ENCODE peak calls at places on chromosomes 5 and 9, in four cellular contexts. X is HEK293T, B is K562, Y is GM12878. M is an unnamed sample.
A peak's percentile ranks its signal among the peaks of the same experiment; 100 is the strongest.

GRCh38 chr9:18357321-18357720 is 116.6 kb upstream of the ADAMTSL1 start:
- DNase-seq in X (no peak), B (no peak), Y (no peak), M (no peak)

GRCh38 chr5:57117601-57118000 is 56.3 kb upstream of the GPBP1 start:
- DNase-seq in X (no peak), B (no peak), Y (peak; percentile 7), M (no peak)

GRCh38 chr5:166497705-166498104 is 1793.7 kb upstream of the WWC1 start:
- DNase-seq in X (no peak), B (no peak), Y (no peak), M (no peak)

GRCh38 chr9:121156263-121156731 is 45.4 kb downstream of the RAB14 start:
- DNase-seq in X (no peak), B (no peak), Y (peak; percentile 72), M (no peak)

GRCh38 chr5:152379331-152379730 is 25.7 kb downstream of the NMUR2 start:
- DNase-seq in X (no peak), B (no peak), Y (no peak), M (no peak)

GRCh38 chr5:10762776-10763500 is 1.9 kb upstream of the DAP start:
- DNase-seq in X (no peak), B (peak; percentile 71), Y (no peak), M (no peak)

GRCh38 chr9:34633166-34633565 is 4.3 kb upstream of the ARID3C start:
- DNase-seq in X (no peak), B (no peak), Y (no peak), M (no peak)

GRCh38 chr5:58122157-58122556 is 337.7 kb downstream of the PLK2 start:
- DNase-seq in X (no peak), B (no peak), Y (no peak), M (no peak)

GRCh38 chr9:137319434-137319975 is 17.4 kb upstream of the NRARP start:
- DNase-seq in X (no peak), B (no peak), Y (no peak), M (no peak)

GRCh38 chr5:65623482-65623881 is 651 bp downstream of the TRIM23 start:
- DNase-seq in X (no peak), B (peak; percentile 23), Y (no peak), M (no peak)

GRCh38 chr5:150068472-150068871 is 17.9 kb downstream of the CSF1R start:
- DNase-seq in X (no peak), B (no peak), Y (no peak), M (no peak)

GRCh38 chr9:136721339-136722092 is 9.1 kb downstream of the DIPK1B start:
- DNase-seq in X (no peak), B (no peak), Y (no peak), M (no peak)

GRCh38 chr5:9343146-9343850 is 202.6 kb downstream of the SEMA5A start:
- DNase-seq in X (no peak), B (no peak), Y (no peak), M (no peak)

GRCh38 chr9:127074561-127075548 is 47.6 kb downstream of the ANGPTL2 start:
- DNase-seq in X (no peak), B (no peak), Y (no peak), M (no peak)

GRCh38 chr9:22170162-22170932 is 161.2 kb upstream of the CDKN2B start:
- DNase-seq in X (no peak), B (no peak), Y (no peak), M (peak; percentile 9)

GRCh38 chr9:91785403-91785917 is 164.6 kb downstream of the ROR2 start:
- DNase-seq in X (no peak), B (peak; percentile 70), Y (no peak), M (no peak)

GRCh38 chr5:72711361-72711760 is 105.1 kb upstream of the TNPO1 start:
- DNase-seq in X (no peak), B (no peak), Y (no peak), M (no peak)

GRCh38 chr9:121182976-121183375 is 18.7 kb downstream of the RAB14 start:
- DNase-seq in X (no peak), B (no peak), Y (no peak), M (no peak)

GRCh38 chr9:114856210-114856941 is 50.5 kb upstream of the TNFSF15 start:
- DNase-seq in X (no peak), B (no peak), Y (no peak), M (no peak)

GRCh38 chr5:132466453-132467291 is 23.9 kb downstream of the IRF1 start:
- DNase-seq in X (no peak), B (peak; percentile 76), Y (peak; percentile 94), M (peak; percentile 61)

GRCh38 chr5:29984153-29984534 is 1209.3 kb upstream of the CDH6 start:
- DNase-seq in X (no peak), B (peak; percentile 67), Y (no peak), M (no peak)

GRCh38 chr5:127785098-127785927 is 82.1 kb downstream of the CCDC192 start:
- DNase-seq in X (no peak), B (no peak), Y (peak; percentile 16), M (no peak)

GRCh38 chr5:151047814-151048425 is 27.5 kb downstream of the GPX3 start:
- DNase-seq in X (peak; percentile 48), B (peak; percentile 41), Y (no peak), M (peak; percentile 30)

GRCh38 chr5:129125819-129126218 is 31.3 kb downstream of the ISOC1 start:
- DNase-seq in X (no peak), B (no peak), Y (peak; percentile 43), M (no peak)

GRCh38 chr9:107270082-107270481 is 13.0 kb upstream of the RAD23B start:
- DNase-seq in X (no peak), B (no peak), Y (no peak), M (no peak)

GRCh38 chr9:107268560-107268959 is 14.5 kb upstream of the RAD23B start:
- DNase-seq in X (no peak), B (no peak), Y (no peak), M (no peak)

GRCh38 chr9:107269254-107269653 is 13.8 kb upstream of the RAD23B start:
- DNase-seq in X (no peak), B (no peak), Y (no peak), M (no peak)

GRCh38 chr9:107270580-107270979 is 12.5 kb upstream of the RAD23B start:
- DNase-seq in X (no peak), B (no peak), Y (no peak), M (no peak)

GRCh38 chr9:107269681-107270080 is 13.4 kb upstream of the RAD23B start:
- DNase-seq in X (no peak), B (no peak), Y (no peak), M (peak; percentile 87)
- TF ChIP-seq FOXK2 in X (no peak), B (no peak), Y (no peak), M (no peak)

GRCh38 chr5:123753349-123754166 is 241.6 kb downstream of the CSNK1G3 start:
- DNase-seq in X (no peak), B (no peak), Y (no peak), M (no peak)

GRCh38 chr5:123756325-123756664 is 244.3 kb downstream of the CSNK1G3 start:
- DNase-seq in X (no peak), B (no peak), Y (no peak), M (no peak)

GRCh38 chr5:123755587-123756324 is 243.8 kb downstream of the CSNK1G3 start:
- DNase-seq in X (no peak), B (no peak), Y (no peak), M (no peak)

GRCh38 chr5:123754167-123754840 is 242.3 kb downstream of the CSNK1G3 start:
- DNase-seq in X (no peak), B (no peak), Y (no peak), M (no peak)

GRCh38 chr5:123754903-123755302 is 242.9 kb downstream of the CSNK1G3 start:
- DNase-seq in X (no peak), B (no peak), Y (no peak), M (no peak)
- TF ChIP-seq FOXK2 in X (no peak), B (no peak), Y (no peak), M (no peak)

GRCh38 chr9:27497883-27498553 is 26.1 kb upstream of the IFNK start:
- DNase-seq in X (no peak), B (no peak), Y (no peak), M (no peak)

GRCh38 chr9:27496134-27496504 is 28.0 kb upstream of the IFNK start:
- DNase-seq in X (peak; percentile 10), B (no peak), Y (no peak), M (no peak)

GRCh38 chr9:27503623-27504022 is 20.5 kb upstream of the IFNK start:
- DNase-seq in X (no peak), B (no peak), Y (no peak), M (no peak)

GRCh38 chr9:27495480-27496133 is 28.5 kb upstream of the IFNK start:
- DNase-seq in X (no peak), B (no peak), Y (no peak), M (no peak)

GRCh38 chr9:27499481-27499880 is 24.6 kb upstream of the IFNK start:
- DNase-seq in X (no peak), B (peak; percentile 37), Y (no peak), M (no peak)
- TF ChIP-seq FOXK2 in X (no peak), B (no peak), Y (no peak), M (no peak)

GRCh38 chr9:129458155-129458661 is 162.7 kb downstream of the C9orf50 start:
- DNase-seq in X (no peak), B (peak; percentile 33), Y (peak; percentile 24), M (peak; percentile 51)
- TF ChIP-seq FOXK2 in X (no peak), B (no peak), Y (no peak), M (no peak)

GRCh38 chr5:171706736-171707440 is 78.7 kb upstream of the SMIM23 start:
- DNase-seq in X (no peak), B (no peak), Y (no peak), M (no peak)
- TF ChIP-seq FOXK2 in X (no peak), B (no peak), Y (no peak), M (no peak)

GRCh38 chr5:78224358-78224757 is 70.1 kb downstream of the AP3B1 start:
- DNase-seq in X (no peak), B (no peak), Y (no peak), M (no peak)

GRCh38 chr5:78221467-78221866 is 73.0 kb downstream of the AP3B1 start:
- DNase-seq in X (no peak), B (no peak), Y (no peak), M (no peak)

GRCh38 chr5:78221964-78222451 is 72.5 kb downstream of the AP3B1 start:
- DNase-seq in X (peak; percentile 14), B (peak; percentile 47), Y (peak; percentile 92), M (no peak)
- TF ChIP-seq FOXK2 in X (no peak), B (no peak), Y (no peak), M (no peak)

GRCh38 chr9:83043583-83043982 is 19.4 kb downstream of the RASEF start:
- DNase-seq in X (no peak), B (no peak), Y (no peak), M (no peak)
- TF ChIP-seq FOXK2 in X (no peak), B (no peak), Y (no peak), M (no peak)

GRCh38 chr5:130471-131175 is 38.7 kb downstream of the PLEKHG4B start:
- DNase-seq in X (no peak), B (no peak), Y (no peak), M (no peak)
- TF ChIP-seq FOXK2 in X (no peak), B (no peak), Y (no peak), M (no peak)

M was measured in HepG2.